ENCODE peak calls at places on chromosomes 1 and 21, in five cellular contexts. Q, I, V, L and G are unnamed samples.

GRCh38 chr1:225425211-225425786 is 2.5 kb downstream of the LBR start:
- DNase-seq in Q (no peak), I (no peak), V (no peak), L (no peak), G (no peak)

GRCh38 chr1:166379447-166379846 is 212.6 kb upstream of the FAM78B start:
- DNase-seq in Q (no peak), I (no peak), V (no peak), L (no peak), G (no peak)

GRCh38 chr1:76073471-76073870 is 1.1 kb upstream of the ST6GALNAC3 start:
- DNase-seq in Q (no peak), I (no peak), V (no peak), L (no peak), G (no peak)

GRCh38 chr1:116712510-116712909 is 41.7 kb upstream of the CD2 start:
- DNase-seq in Q (no peak), I (no peak), V (no peak), L (no peak), G (no peak)

GRCh38 chr1:243974451-243975292 is 76.4 kb upstream of the ZBTB18 start:
- DNase-seq in Q (no peak), I (no peak), V (no peak), L (no peak), G (no peak)

GRCh38 chr1:160032165-160032827 is 506 bp upstream of the PIGM start:
- DNase-seq in Q (no peak), I (no peak), V (no peak), L (no peak), G (no peak)

GRCh38 chr1:204589409-204590038 is 73.3 kb downstream of the MDM4 start:
- DNase-seq in Q (no peak), I (no peak), V (no peak), L (no peak), G (no peak)

GRCh38 chr1:199590708-199591107 is 436.8 kb upstream of the NR5A2 start:
- DNase-seq in Q (no peak), I (no peak), V (no peak), L (no peak), G (no peak)

GRCh38 chr1:162663086-162663485 is 30.8 kb downstream of the DDR2 start:
- DNase-seq in Q (no peak), I (no peak), V (no peak), L (no peak), G (no peak)

GRCh38 chr21:27067226-27067625 is 100.3 kb upstream of the ADAMTS5 start:
- DNase-seq in Q (no peak), I (no peak), V (no peak), L (no peak), G (no peak)

GRCh38 chr1:224373008-224373590 is 16.4 kb downstream of the CNIH4 start:
- DNase-seq in Q (no peak), I (no peak), V (no peak), L (no peak), G (peak)

GRCh38 chr1:32335951-32336867 is at the start of gene MARCKSL1:
- DNase-seq in Q (peak), I (peak), V (peak), L (peak), G (peak)

GRCh38 chr1:30899577-30900389 is 8.8 kb downstream of the SDC3 start:
- DNase-seq in Q (no peak), I (no peak), V (no peak), L (no peak), G (no peak)

GRCh38 chr21:40770435-40771055 is 76.4 kb downstream of the DSCAM start:
- DNase-seq in Q (no peak), I (no peak), V (no peak), L (no peak), G (no peak)

GRCh38 chr21:35217504-35218060 is 168.5 kb upstream of the RUNX1 start:
- DNase-seq in Q (no peak), I (no peak), V (no peak), L (no peak), G (no peak)

GRCh38 chr21:20789696-20790095 is 208.5 kb upstream of the NCAM2 start:
- DNase-seq in Q (no peak), I (no peak), V (no peak), L (no peak), G (no peak)

GRCh38 chr21:34728479-34728878 is 59.7 kb downstream of the CLIC6 start:
- DNase-seq in Q (no peak), I (no peak), V (no peak), L (no peak), G (no peak)

GRCh38 chr1:222739929-222740328 is 2.9 kb downstream of the FAM177B start:
- DNase-seq in Q (no peak), I (no peak), V (no peak), L (no peak), G (no peak)

GRCh38 chr21:34935452-34935851 is 113.7 kb downstream of the RUNX1 start:
- DNase-seq in Q (no peak), I (no peak), V (no peak), L (no peak), G (no peak)

GRCh38 chr1:1440262-1440772 is 4.8 kb downstream of the VWA1 start:
- DNase-seq in Q (no peak), I (peak), V (no peak), L (no peak), G (no peak)

GRCh38 chr1:226549094-226549936 is 751 bp downstream of the STUM start:
- DNase-seq in Q (no peak), I (peak), V (no peak), L (no peak), G (no peak)

GRCh38 chr1:51945591-51945990 is 44.9 kb downstream of the RAB3B start:
- DNase-seq in Q (no peak), I (no peak), V (no peak), L (no peak), G (no peak)

GRCh38 chr1:51949014-51949702 is 41.3 kb downstream of the RAB3B start:
- DNase-seq in Q (no peak), I (no peak), V (no peak), L (no peak), G (no peak)

GRCh38 chr1:51950701-51951100 is 39.8 kb downstream of the RAB3B start:
- DNase-seq in Q (no peak), I (no peak), V (no peak), L (no peak), G (no peak)

GRCh38 chr1:51946300-51946699 is 44.2 kb downstream of the RAB3B start:
- DNase-seq in Q (no peak), I (no peak), V (no peak), L (no peak), G (no peak)

GRCh38 chr1:51948491-51948915 is 42.0 kb downstream of the RAB3B start:
- DNase-seq in Q (no peak), I (no peak), V (no peak), L (no peak), G (no peak)
- H3K27ac ChIP-seq in Q (no peak), I (no peak), V (no peak), L (no peak), G (no peak)

GRCh38 chr1:37998089-37998808 is 7.1 kb downstream of the FHL3 start:
- DNase-seq in Q (no peak), I (no peak), V (no peak), L (no peak), G (no peak)

GRCh38 chr1:37997256-37998088 is 7.7 kb upstream of the SF3A3 start:
- DNase-seq in Q (no peak), I (no peak), V (no peak), L (no peak), G (no peak)

GRCh38 chr1:37998913-37999433 is 6.3 kb downstream of the FHL3 start:
- DNase-seq in Q (no peak), I (no peak), V (no peak), L (no peak), G (no peak)

GRCh38 chr1:37995773-37996379 is 6.1 kb upstream of the SF3A3 start:
- DNase-seq in Q (no peak), I (peak), V (peak), L (peak), G (no peak)

GRCh38 chr1:37994886-37995566 is 5.2 kb upstream of the SF3A3 start:
- DNase-seq in Q (no peak), I (no peak), V (no peak), L (no peak), G (no peak)
- H3K27ac ChIP-seq in Q (peak), I (peak), V (peak), L (peak), G (no peak)

DNA sequence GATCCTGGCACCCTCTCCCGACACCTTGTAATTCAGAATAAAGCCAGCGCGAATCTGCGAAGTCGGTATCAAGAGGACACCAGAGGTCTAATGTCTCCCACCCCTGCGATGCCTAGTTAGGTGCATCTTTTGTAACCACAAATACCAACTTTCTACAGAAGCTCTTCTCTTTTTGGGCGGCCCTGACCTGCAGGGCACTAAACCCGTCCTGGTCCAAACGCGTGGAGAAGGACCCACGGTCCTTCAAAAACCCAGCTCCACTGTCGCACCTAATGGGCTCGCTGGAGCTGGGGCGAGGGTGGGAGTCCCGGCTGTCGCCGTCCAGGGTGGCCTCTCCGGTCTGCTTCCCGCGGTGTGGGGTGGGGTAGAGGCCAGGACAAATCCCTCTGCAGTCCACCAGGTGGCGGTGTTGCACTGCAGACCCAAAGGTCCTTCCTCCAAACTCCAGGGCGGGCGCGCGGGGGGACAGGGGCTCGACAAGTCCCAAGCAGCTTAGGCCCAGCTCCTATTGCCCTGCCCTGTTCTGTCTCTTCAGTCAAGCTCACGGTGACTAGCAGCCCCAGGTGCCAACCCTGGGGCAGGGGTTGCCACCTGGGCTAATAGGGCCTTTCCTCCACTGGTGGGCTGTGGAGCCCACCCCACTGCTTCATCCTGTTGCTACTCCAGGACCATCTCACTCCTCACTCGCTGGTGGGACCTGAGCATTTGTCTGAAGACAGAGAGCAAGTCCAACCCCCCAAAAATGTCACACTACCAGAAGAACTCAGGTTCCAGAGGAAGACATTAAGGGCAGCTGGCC is 2.7 kb downstream of the HES3 start:
- DNase-seq in Q (peak), I (peak), V (peak), L (peak), G (no peak)
- H3K27ac ChIP-seq in Q (no peak), I (no peak), V (no peak), L (no peak), G (no peak)

DNA sequence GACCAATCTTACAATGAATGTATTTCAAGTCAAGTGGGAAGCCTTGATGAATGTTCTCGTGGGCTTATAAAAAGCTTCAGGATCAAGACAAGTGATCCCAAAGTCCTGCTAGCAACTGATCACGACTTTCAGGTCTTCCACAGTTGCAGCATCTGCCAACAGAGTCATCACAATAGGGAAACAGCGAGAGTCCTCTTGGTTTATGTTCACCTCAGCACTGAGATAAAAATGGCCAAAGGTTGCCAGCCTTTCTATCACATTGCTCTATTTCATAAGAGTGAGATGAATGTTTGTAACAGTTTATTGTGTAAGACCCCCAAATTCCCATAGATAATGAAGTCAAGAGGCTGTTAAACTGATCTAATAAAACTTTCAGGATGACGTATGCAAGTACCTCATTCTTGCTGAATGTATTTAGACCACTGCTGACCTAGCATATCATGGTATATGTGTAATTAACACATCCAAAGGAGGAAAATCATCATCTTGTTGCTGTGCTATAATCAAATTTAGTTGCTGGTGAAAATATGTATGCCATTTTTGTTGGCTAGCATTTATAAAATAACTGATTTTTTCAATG is 150.6 kb downstream of the TGFBR3 start:
- DNase-seq in Q (no peak), I (no peak), V (no peak), L (no peak), G (no peak)
- H3K27ac ChIP-seq in Q (no peak), I (peak), V (no peak), L (no peak), G (no peak)

GRCh38 chr1:95941121-95941798 is 707.2 kb downstream of the RWDD3 start:
- DNase-seq in Q (no peak), I (no peak), V (no peak), L (no peak), G (no peak)

GRCh38 chr1:95935719-95936118 is 701.7 kb downstream of the RWDD3 start:
- DNase-seq in Q (no peak), I (no peak), V (no peak), L (no peak), G (no peak)
- H3K27ac ChIP-seq in Q (no peak), I (no peak), V (no peak), L (no peak), G (no peak)